ENCODE peak calls at places on chromosome 9, in five cellular contexts. K is A549, N is H1, O is HepG2, V is K562. B is an unnamed sample.

GRCh38 chr9:25913806-25914205 is 235.6 kb upstream of the TUSC1 start:
- DNase-seq in K (no peak), V (no peak), N (no peak), O (no peak), B (no peak)

GRCh38 chr9:16058131-16058549 is 505.3 kb downstream of the CCDC171 start:
- DNase-seq in N (no peak), K (no peak), V (no peak), O (no peak), B (peak)

GRCh38 chr9:130663258-130664171 is 879 bp upstream of the PRDM12 start:
- DNase-seq in K (no peak), N (no peak), V (no peak), O (no peak), B (no peak)

GRCh38 chr9:123069010-123069481 is 35.6 kb downstream of the GPR21 start:
- DNase-seq in K (no peak), N (no peak), O (no peak), V (no peak), B (peak)

GRCh38 chr9:73039253-73039915 is 86.5 kb upstream of the ALDH1A1 start:
- DNase-seq in V (no peak), K (no peak), O (no peak), N (no peak), B (peak)

GRCh38 chr9:35538361-35539234 is 48.7 kb downstream of the RUSC2 start:
- DNase-seq in K (no peak), V (no peak), O (no peak), N (no peak), B (peak)

GRCh38 chr9:135582966-135583685 is 21.6 kb downstream of the PAEP start:
- DNase-seq in N (no peak), O (no peak), V (no peak), K (no peak), B (no peak)

GRCh38 chr9:70451765-70452164 is 37.3 kb upstream of the KLF9 start:
- DNase-seq in N (no peak), K (no peak), V (no peak), O (no peak), B (no peak)

GRCh38 chr9:104074876-104075275 is 19.2 kb upstream of the SMC2 start:
- DNase-seq in K (peak), O (peak), N (no peak), V (no peak), B (no peak)

GRCh38 chr9:3893519-3893918 is 367.7 kb upstream of the RFX3 start:
- DNase-seq in K (no peak), V (no peak), O (no peak), N (no peak), B (no peak)

GRCh38 chr9:110919609-110920008 is 118.7 kb downstream of the LPAR1 start:
- DNase-seq in N (no peak), V (no peak), K (peak), O (no peak), B (no peak)

GRCh38 chr9:37293664-37294524 is 128.6 kb upstream of the GRHPR start:
- DNase-seq in V (no peak), K (no peak), O (no peak), N (no peak), B (peak)
- TF ChIP-seq JUN in V (no peak), K (no peak), O (no peak), N (no peak), B (no peak)

GRCh38 chr9:27554712-27555111 is 18.6 kb downstream of the C9orf72 start:
- DNase-seq in K (no peak), N (no peak), V (no peak), O (no peak), B (no peak)
- H3K4me2 ChIP-seq in K (no peak), N (no peak), V (no peak), O (no peak), B (no peak)

GRCh38 chr9:120723547-120723946 is 9.3 kb upstream of the MEGF9 start:
- DNase-seq in N (no peak), K (no peak), V (no peak), O (no peak), B (no peak)
- TF ChIP-seq JUN in N (no peak), K (no peak), V (no peak), O (no peak), B (no peak)

GRCh38 chr9:109258619-109259321 is 62.1 kb downstream of the EPB41L4B start:
- DNase-seq in V (no peak), O (no peak), K (no peak), N (no peak), B (no peak)

GRCh38 chr9:109254317-109254716 is 66.5 kb downstream of the EPB41L4B start:
- DNase-seq in V (no peak), N (no peak), O (no peak), K (no peak), B (no peak)

GRCh38 chr9:109255394-109255793 is 65.5 kb downstream of the EPB41L4B start:
- DNase-seq in V (no peak), K (no peak), O (no peak), N (no peak), B (no peak)

GRCh38 chr9:109253637-109254284 is 67.1 kb downstream of the EPB41L4B start:
- DNase-seq in K (peak), N (no peak), O (no peak), V (no peak), B (no peak)

GRCh38 chr9:109256381-109256780 is 64.5 kb downstream of the EPB41L4B start:
- DNase-seq in O (no peak), N (no peak), K (no peak), V (no peak), B (no peak)
- H3K4me2 ChIP-seq in O (no peak), N (no peak), K (no peak), V (no peak), B (no peak)

GRCh38 chr9:14400658-14400995 is 86.7 kb upstream of the NFIB start:
- DNase-seq in O (peak), V (peak), N (peak), K (peak), B (peak)
- TF ChIP-seq JUN in O (no peak), V (no peak), N (no peak), K (no peak), B (peak)

DNA sequence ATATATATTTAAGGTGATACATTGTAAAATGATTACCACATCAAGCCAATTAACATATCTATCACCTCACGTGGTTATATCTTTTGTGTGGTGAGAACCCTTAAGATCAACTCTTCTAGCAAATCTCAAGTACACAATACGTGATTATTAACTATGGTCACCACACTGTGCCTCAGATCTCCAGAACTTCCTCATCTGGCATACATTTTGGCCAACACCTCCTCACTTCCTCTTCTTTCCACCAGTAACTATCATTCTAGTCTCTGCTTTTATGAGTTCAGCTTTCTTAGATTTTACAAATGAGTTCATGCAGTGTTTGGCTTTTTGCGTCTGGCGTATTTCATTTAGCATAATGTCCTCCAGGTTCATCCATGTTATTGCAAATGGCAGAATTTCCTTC is 35.9 kb downstream of the PRKACG start:
- DNase-seq in O (no peak), N (no peak), V (no peak), K (no peak), B (no peak)
- H3K4me2 ChIP-seq in O (no peak), N (no peak), V (no peak), K (no peak), B (no peak)

GRCh38 chr9:8766096-8766495 is 966.5 kb upstream of the DMAC1 start:
- DNase-seq in K (no peak), O (no peak), V (no peak), N (no peak), B (no peak)

GRCh38 chr9:8760000-8760767 is 960.6 kb upstream of the DMAC1 start:
- DNase-seq in N (no peak), V (no peak), O (no peak), K (no peak), B (no peak)

GRCh38 chr9:8764041-8764440 is 964.5 kb upstream of the DMAC1 start:
- DNase-seq in V (no peak), K (no peak), N (no peak), O (no peak), B (no peak)

DNA sequence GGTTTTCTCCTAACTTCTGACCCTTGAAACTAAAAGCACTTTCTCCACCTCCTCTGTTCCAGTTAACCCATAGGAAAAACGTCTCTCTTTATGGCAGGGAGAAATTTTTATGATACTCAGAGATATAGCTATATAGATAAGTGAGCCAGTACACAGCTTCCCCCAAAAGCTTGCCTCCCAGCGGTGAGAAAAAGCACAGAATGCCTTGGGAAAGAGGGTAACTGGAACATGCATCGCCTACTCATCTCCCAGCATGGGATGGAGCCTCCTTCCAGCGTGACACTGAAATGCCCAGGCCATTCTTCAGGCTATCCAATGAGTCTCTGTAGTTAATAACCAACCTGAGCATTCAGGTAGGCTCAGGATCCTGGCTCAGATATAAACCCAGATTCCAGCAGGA is 963.1 kb upstream of the DMAC1 start:
- DNase-seq in K (no peak), O (no peak), V (no peak), N (no peak), B (no peak)
- TF ChIP-seq JUN in K (no peak), O (no peak), V (no peak), N (no peak), B (no peak)

GRCh38 chr9:83651558-83651957 is 28.6 kb downstream of the IDNK start:
- DNase-seq in O (no peak), V (no peak), N (no peak), K (no peak), B (no peak)
- H3K4me2 ChIP-seq in O (no peak), V (no peak), N (no peak), K (no peak), B (no peak)

B was measured in endothelial cell of umbilical vein.